ENCODE peak calls at places on chromosomes 2 and 18, in ten cellular contexts. T is ascending aorta, H is right atrium auricular region, X is PC-3, F is BE2C, G is choroid plexus epithelial cell, O is lower lobe of right lung, V is upper lobe of right lung, B is spleen, W is AG09309. L is an unnamed sample.

GRCh38 chr2:88602022-88602421 is 25.2 kb downstream of the EIF2AK3 start:
- DNase-seq in B (no peak), F (no peak), T (no peak), H (no peak), G (no peak), O (no peak), V (no peak), X (no peak), W (no peak), L (no peak)

GRCh38 chr18:74897971-74898657 is 300.4 kb downstream of the ZNF407 start:
- DNase-seq in F (no peak), X (peak), O (no peak), H (no peak), T (no peak), W (peak), G (peak), V (no peak), B (no peak), L (no peak)

GRCh38 chr2:85794491-85795121 is 40.8 kb downstream of the ATOH8 start:
- DNase-seq in O (no peak), X (no peak), W (no peak), F (no peak), G (no peak), B (peak), T (no peak), H (no peak), V (peak), L (no peak)

GRCh38 chr2:111238336-111238735 is 117.6 kb downstream of the BCL2L11 start:
- DNase-seq in X (no peak), O (no peak), B (no peak), V (no peak), F (no peak), T (no peak), W (no peak), H (no peak), G (no peak), L (no peak)

GRCh38 chr2:240111253-240111652 is 24.9 kb downstream of the COPS9 start:
- DNase-seq in X (no peak), W (no peak), V (no peak), T (no peak), F (no peak), G (peak), H (no peak), O (no peak), B (no peak), L (no peak)

GRCh38 chr18:44803019-44803650 is 122.4 kb downstream of the SETBP1 start:
- DNase-seq in W (no peak), B (no peak), G (peak), F (no peak), O (no peak), X (no peak), H (peak), V (no peak), T (peak), L (no peak)

GRCh38 chr18:26405190-26405781 is 143.1 kb downstream of the KCTD1 start:
- DNase-seq in G (peak), T (no peak), F (peak), B (no peak), O (no peak), V (no peak), X (peak), H (no peak), W (no peak), L (no peak)

GRCh38 chr2:165837122-165837521 is 43.1 kb upstream of the GALNT3 start:
- DNase-seq in T (no peak), W (peak), X (peak), B (no peak), V (no peak), H (no peak), F (peak), O (no peak), G (peak), L (no peak)

GRCh38 chr2:145927398-145927951 is 1407.6 kb upstream of the ZEB2 start:
- DNase-seq in B (no peak), T (no peak), W (no peak), F (no peak), G (peak), X (no peak), O (no peak), V (no peak), H (no peak), L (no peak)

GRCh38 chr2:60934153-60934722 is 52.9 kb downstream of the REL start:
- DNase-seq in F (no peak), W (no peak), V (no peak), O (no peak), H (no peak), B (no peak), G (peak), X (no peak), T (no peak), L (no peak)

GRCh38 chr18:48782381-48782841 is 168.4 kb downstream of the SMAD7 start:
- DNase-seq in H (peak), T (peak), F (no peak), B (no peak), V (peak), W (no peak), G (no peak), O (peak), X (no peak), L (no peak)

GRCh38 chr18:68355637-68356036 is 359.3 kb downstream of the TMX3 start:
- DNase-seq in V (no peak), H (no peak), O (no peak), T (no peak), F (no peak), W (no peak), B (no peak), X (no peak), G (no peak), L (no peak)

GRCh38 chr2:205002390-205002789 is 457.1 kb downstream of the PARD3B start:
- DNase-seq in B (no peak), V (no peak), W (no peak), F (no peak), H (no peak), O (no peak), G (no peak), T (no peak), X (no peak), L (no peak)

GRCh38 chr2:73938761-73939352 is 12.2 kb downstream of the DGUOK start:
- DNase-seq in V (no peak), F (no peak), T (no peak), X (peak), H (no peak), O (no peak), W (peak), B (no peak), G (peak), L (no peak)
- TF ChIP-seq CTCF in V (no peak), F (no peak), T (no peak), X (no peak), H (no peak), O (no peak), W (no peak), B (no peak), G (no peak), L (no peak)

GRCh38 chr2:217878865-217879595 is 123.8 kb downstream of the TNS1 start:
- DNase-seq in F (no peak), T (no peak), V (no peak), B (no peak), W (no peak), X (no peak), O (no peak), G (no peak), H (no peak), L (no peak)
- TF ChIP-seq CTCF in F (no peak), T (no peak), V (no peak), B (no peak), W (no peak), X (no peak), O (no peak), G (peak), H (no peak), L (no peak)

DNA sequence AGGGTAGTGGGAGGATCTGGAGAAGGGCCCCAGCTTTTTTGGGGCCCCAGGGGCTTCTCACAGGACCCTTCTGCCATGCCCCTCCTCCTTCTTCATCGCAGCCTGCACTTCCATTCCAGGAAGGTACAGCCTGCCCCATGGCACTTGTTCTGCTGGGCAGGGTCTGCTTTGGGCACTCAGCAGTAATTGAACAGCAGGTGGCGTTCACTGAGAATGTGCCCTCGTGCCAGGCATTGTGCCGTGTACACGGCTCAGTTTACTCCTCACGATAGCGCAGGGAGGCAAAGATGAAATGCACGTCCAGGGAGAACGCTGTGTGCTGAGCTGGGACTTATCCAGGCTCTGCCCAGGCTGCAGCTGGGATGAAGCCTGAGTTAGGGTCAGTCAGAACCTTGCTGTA is 54.8 kb upstream of the ASB18 start:
- DNase-seq in H (no peak), T (no peak), G (no peak), B (no peak), V (no peak), F (no peak), O (no peak), W (no peak), X (no peak), L (no peak)
- TF ChIP-seq CTCF in H (no peak), T (no peak), G (no peak), B (no peak), V (no peak), F (peak), O (no peak), W (no peak), X (no peak), L (no peak)

GRCh38 chr2:238974510-238975166 is 126.8 kb downstream of the TWIST2 start:
- DNase-seq in V (no peak), F (no peak), B (no peak), O (no peak), G (peak), T (no peak), H (peak), W (peak), X (peak), L (no peak)
- TF ChIP-seq CTCF in V (peak), F (peak), B (no peak), O (no peak), G (peak), T (no peak), H (no peak), W (peak), X (peak), L (no peak)

DNA sequence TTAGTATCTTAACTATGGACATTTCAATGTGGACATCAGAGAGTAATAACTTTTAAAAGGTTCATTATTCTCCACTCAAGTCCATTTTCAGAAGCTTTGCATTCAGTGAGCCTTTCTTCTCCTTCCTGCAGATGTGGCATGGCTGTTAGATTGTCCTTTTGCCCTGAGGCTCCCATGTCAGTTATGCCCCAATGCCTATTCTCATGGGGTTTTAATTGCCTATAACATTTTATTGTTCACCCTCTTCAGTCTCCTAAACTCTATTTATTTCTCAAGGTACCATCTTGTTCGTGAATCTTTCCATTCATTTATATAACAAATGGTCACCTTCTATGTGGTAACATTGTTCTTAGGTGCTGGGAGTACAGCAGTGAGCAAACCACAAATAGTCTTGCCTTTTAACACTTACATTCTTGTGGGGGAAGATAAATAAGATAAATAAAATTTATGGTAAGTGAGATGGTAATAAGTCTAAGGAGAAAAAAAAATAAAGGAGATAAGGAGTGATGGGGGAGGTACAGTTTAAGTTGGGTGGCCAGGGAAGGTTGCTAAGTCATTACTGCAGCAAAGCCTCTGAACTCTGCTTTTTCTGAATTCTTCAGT is 277.9 kb upstream of the SIX3 start:
- DNase-seq in V (no peak), F (no peak), G (no peak), X (no peak), O (no peak), H (no peak), W (no peak), B (no peak), T (no peak), L (no peak)
- TF ChIP-seq CTCF in V (no peak), F (no peak), G (no peak), X (no peak), O (no peak), H (no peak), W (no peak), B (no peak), T (no peak), L (no peak)

DNA sequence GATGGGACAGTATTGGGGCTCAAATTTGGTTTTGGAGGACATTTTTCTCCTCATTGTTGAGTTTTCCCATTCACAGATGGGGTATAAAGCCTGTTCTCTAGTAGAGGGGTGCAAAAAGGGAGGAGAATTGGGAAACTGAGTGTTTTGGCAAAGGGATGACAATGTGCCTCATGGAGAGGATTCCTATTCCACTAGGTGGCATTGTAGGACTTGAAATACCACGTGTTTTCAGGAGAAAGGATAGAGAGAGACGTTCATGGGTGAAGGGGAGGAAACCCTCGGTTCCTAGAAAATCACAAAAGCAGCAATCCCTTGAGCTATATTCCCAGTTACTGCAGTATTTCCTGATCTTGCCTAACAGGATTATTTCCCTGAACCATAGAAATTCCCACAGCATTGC is 113.7 kb upstream of the SRD5A2 start:
- DNase-seq in O (no peak), T (no peak), F (no peak), G (peak), W (no peak), X (peak), V (no peak), B (no peak), H (no peak), L (no peak)
- TF ChIP-seq CTCF in O (no peak), T (no peak), F (peak), G (peak), W (no peak), X (peak), V (no peak), B (no peak), H (no peak), L (no peak)

GRCh38 chr2:96772903-96773675 is 12.4 kb downstream of the CNNM4 start:
- DNase-seq in H (no peak), T (no peak), V (no peak), B (no peak), F (no peak), O (no peak), G (no peak), X (no peak), W (no peak), L (no peak)

GRCh38 chr2:96773922-96774321 is 13.2 kb downstream of the CNNM4 start:
- DNase-seq in O (peak), H (no peak), F (no peak), X (no peak), B (peak), V (no peak), W (no peak), G (no peak), T (no peak), L (no peak)

GRCh38 chr2:96769816-96770215 is 9.1 kb downstream of the CNNM4 start:
- DNase-seq in H (peak), B (no peak), O (peak), X (no peak), V (peak), W (no peak), T (no peak), G (no peak), F (peak), L (peak)

GRCh38 chr2:96770451-96770850 is 9.7 kb downstream of the CNNM4 start:
- DNase-seq in B (no peak), O (no peak), V (no peak), T (no peak), F (no peak), G (no peak), X (no peak), W (no peak), H (no peak), L (no peak)

DNA sequence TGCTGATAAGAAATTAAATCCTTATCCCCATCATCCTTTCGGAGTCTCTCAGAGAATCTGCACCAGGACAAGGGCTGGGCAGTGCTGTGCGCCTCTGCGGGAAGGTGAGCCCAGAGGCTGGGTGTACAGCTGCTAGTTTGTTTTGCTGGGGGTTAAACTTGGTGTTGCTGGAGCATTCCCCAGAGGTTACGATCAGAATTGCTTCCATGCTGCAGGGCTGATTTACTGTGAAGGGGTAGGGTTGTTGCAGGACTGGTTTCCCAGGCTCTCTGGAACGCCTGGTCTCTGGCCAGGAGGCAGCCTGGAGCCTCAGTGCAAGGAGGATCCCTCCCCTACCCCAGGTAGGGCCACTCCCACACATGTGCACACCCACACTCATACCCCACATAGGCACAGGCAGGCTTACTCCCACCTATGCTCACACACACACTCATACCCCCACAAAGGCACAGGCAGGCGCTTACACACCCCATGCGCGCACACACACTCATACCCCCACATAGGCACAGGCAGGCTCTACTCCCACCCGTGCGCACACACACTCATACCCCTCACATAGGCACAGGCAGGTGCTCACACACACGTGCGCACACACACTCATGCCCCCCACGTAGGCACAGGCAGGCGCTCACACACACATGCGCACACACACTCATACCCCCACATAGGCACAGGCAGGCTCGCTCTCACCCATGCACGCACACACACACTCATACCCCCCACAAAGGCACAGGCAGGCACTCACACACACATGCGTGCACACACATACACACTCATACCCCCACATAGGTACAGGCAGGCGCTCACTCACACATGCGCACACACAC is 11.3 kb downstream of the CNNM4 start:
- DNase-seq in O (peak), T (no peak), W (no peak), V (peak), G (no peak), X (peak), H (no peak), F (peak), B (no peak), L (no peak)
- TF ChIP-seq CTCF in O (no peak), T (no peak), W (no peak), V (no peak), G (no peak), X (peak), H (no peak), F (no peak), B (no peak), L (no peak)

L was measured in glutamatergic neuron.